ENCODE peak calls at places on chromosomes 1 and 21, in six cellular contexts. I is GDM1; A is progenitor cell of endocrine pancreas; K is stimulated activated CD4-positive, alpha-beta T cell treated with anti-CD3 and anti-CD28 coated beads, Interleukin-15, amount 100 ng/mL, for 48 hours; F is IMR-90; H is activated naive CD4-positive, alpha-beta T cell. W is an unnamed sample.

GRCh38 chr1:48776400-48777218 is at the start of gene BEND5:
- DNase-seq in I (peak; percentile 43), A (peak; percentile 62), K (peak; percentile 51), F (peak; percentile 23), H (peak; percentile 7), W (no peak)

GRCh38 chr1:229142496-229142895 is 128.4 kb upstream of the RAB4A start:
- DNase-seq in I (no peak), A (no peak), K (no peak), F (no peak), H (no peak), W (no peak)

GRCh38 chr1:8396083-8396911 is 78.4 kb downstream of the SLC45A1 start:
- DNase-seq in I (no peak), A (no peak), K (no peak), F (peak; percentile 79), H (no peak), W (no peak)

GRCh38 chr1:10450156-10450801 is 448 bp downstream of the CORT start:
- DNase-seq in I (no peak), A (no peak), K (no peak), F (no peak), H (no peak), W (no peak)

GRCh38 chr1:182248721-182249120 is 142.9 kb downstream of the GLUL start:
- DNase-seq in I (no peak), A (no peak), K (peak; percentile 25), F (no peak), H (no peak), W (no peak)

GRCh38 chr1:56255516-56256181 is 323.7 kb downstream of the PLPP3 start:
- DNase-seq in I (no peak), A (no peak), K (no peak), F (peak; percentile 69), H (no peak), W (no peak)

GRCh38 chr1:10122926-10123325 is 87.4 kb upstream of the KIF1B start:
- DNase-seq in I (no peak), A (no peak), K (no peak), F (peak; percentile 85), H (no peak), W (no peak)

GRCh38 chr1:153100241-153100640 is 5.9 kb upstream of the SPRR2E start:
- DNase-seq in I (no peak), A (no peak), K (no peak), F (peak; percentile 4), H (no peak), W (no peak)

GRCh38 chr21:37914211-37914900 is 1.9 kb downstream of the KCNJ6 start:
- DNase-seq in I (no peak), A (peak; percentile 85), K (no peak), F (peak; percentile 22), H (no peak), W (no peak)

GRCh38 chr1:215146252-215146975 is 63.9 kb downstream of the KCNK2 start:
- DNase-seq in I (no peak), A (no peak), K (no peak), F (peak; percentile 64), H (no peak), W (no peak)

GRCh38 chr21:42227909-42228708 is 9.2 kb downstream of the ABCG1 start:
- DNase-seq in I (peak; percentile 88), A (no peak), K (peak; percentile 91), F (peak; percentile 91), H (peak; percentile 34), W (peak; percentile 94)

GRCh38 chr1:200938955-200939354 is 44.3 kb downstream of the INAVA start:
- DNase-seq in I (peak; percentile 42), A (no peak), K (no peak), F (no peak), H (no peak), W (peak; percentile 2)

GRCh38 chr1:169122976-169123375 is 16.5 kb downstream of the ATP1B1 start:
- DNase-seq in I (no peak), A (no peak), K (no peak), F (no peak), H (no peak), W (no peak)

GRCh38 chr1:27635410-27636142 is 591 bp upstream of the FGR start:
- DNase-seq in I (no peak), A (no peak), K (no peak), F (no peak), H (no peak), W (no peak)

GRCh38 chr21:34999397-34999941 is 49.6 kb downstream of the RUNX1 start:
- DNase-seq in I (no peak), A (no peak), K (no peak), F (no peak), H (no peak), W (no peak)

GRCh38 chr1:176701151-176701866 is 238.3 kb downstream of the PAPPA2 start:
- DNase-seq in I (no peak), A (no peak), K (no peak), F (no peak), H (no peak), W (no peak)

GRCh38 chr1:197911172-197911856 is 5.9 kb upstream of the LHX9 start:
- DNase-seq in I (no peak), A (no peak), K (no peak), F (no peak), H (no peak), W (no peak)

GRCh38 chr1:30768830-30769718 is 11.5 kb upstream of the LAPTM5 start:
- DNase-seq in I (peak; percentile 82), A (no peak), K (no peak), F (peak; percentile 35), H (no peak), W (no peak)

GRCh38 chr1:222798111-222798510 is 16.7 kb upstream of the DISP1 start:
- DNase-seq in I (no peak), A (no peak), K (no peak), F (peak; percentile 79), H (no peak), W (no peak)

GRCh38 chr1:151801846-151802245 is 3.4 kb downstream of the LINGO4 start:
- DNase-seq in I (no peak), A (no peak), K (no peak), F (no peak), H (no peak), W (no peak)

GRCh38 chr1:235142991-235143390 is 14.4 kb upstream of the TOMM20 start:
- DNase-seq in I (no peak), A (no peak), K (no peak), F (no peak), H (no peak), W (no peak)

GRCh38 chr1:76379506-76379905 is 305.0 kb downstream of the ST6GALNAC3 start:
- DNase-seq in I (no peak), A (no peak), K (no peak), F (no peak), H (no peak), W (no peak)

GRCh38 chr1:150484861-150485260 is 2.4 kb upstream of the TARS2 start:
- DNase-seq in I (peak; percentile 15), A (no peak), K (no peak), F (peak; percentile 24), H (no peak), W (peak; percentile 30)

GRCh38 chr1:164830628-164831027 is 271.6 kb downstream of the PBX1 start:
- DNase-seq in I (no peak), A (no peak), K (no peak), F (no peak), H (no peak), W (no peak)

GRCh38 chr1:147815503-147815902 is 55.1 kb upstream of the GJA5 start:
- DNase-seq in I (no peak), A (no peak), K (no peak), F (no peak), H (no peak), W (no peak)

GRCh38 chr21:46211786-46212720 is 16.5 kb downstream of the LSS start:
- DNase-seq in I (no peak), A (no peak), K (no peak), F (no peak), H (no peak), W (peak; percentile 68)

GRCh38 chr1:8078176-8078671 is 52.1 kb upstream of the ERRFI1 start:
- DNase-seq in I (no peak), A (no peak), K (no peak), F (peak; percentile 77), H (no peak), W (no peak)